ENCODE peak calls at places on chromosomes 3 and 15, in five cellular contexts. D is caudate nucleus, K is cortex of kidney, V is HTR-8/SVneo, X is neural crest cell. Y is an unnamed sample.

GRCh38 chr3:70431906-70432305 is 119.5 kb upstream of the MDFIC2 start:
- DNase-seq in V (no peak), X (no peak), K (no peak), D (no peak), Y (no peak)

GRCh38 chr15:41930221-41930866 is 36.5 kb upstream of the SPTBN5 start:
- DNase-seq in D (no peak), X (no peak), V (peak; percentile 88), K (no peak), Y (peak; percentile 79)

GRCh38 chr3:193959861-193960260 is 176.1 kb upstream of the HES1 start:
- DNase-seq in X (no peak), D (no peak), V (no peak), K (no peak), Y (no peak)

GRCh38 chr3:159798951-159799350 is 189.7 kb upstream of the IL12A start:
- DNase-seq in D (no peak), V (no peak), K (no peak), X (no peak), Y (no peak)

GRCh38 chr15:62110000-62110851 is 43.4 kb downstream of the C2CD4A start:
- DNase-seq in X (no peak), K (no peak), V (no peak), D (no peak), Y (peak; percentile 96)

GRCh38 chr3:99868438-99868723 is 50.7 kb downstream of the CMSS1 start:
- DNase-seq in D (no peak), K (no peak), X (no peak), V (no peak), Y (peak; percentile 44)

GRCh38 chr15:51444807-51445206 is 103.4 kb downstream of the GLDN start:
- DNase-seq in X (no peak), D (no peak), K (no peak), V (no peak), Y (no peak)

GRCh38 chr3:102354818-102355515 is 79.8 kb upstream of the ZPLD1 start:
- DNase-seq in V (no peak), K (no peak), D (no peak), X (no peak), Y (no peak)

GRCh38 chr3:79015854-79016253 is 751.9 kb downstream of the ROBO1 start:
- DNase-seq in X (no peak), K (no peak), V (no peak), D (no peak), Y (no peak)

GRCh38 chr3:155228636-155229035 is 64.8 kb downstream of the STRIT1 start:
- DNase-seq in D (no peak), X (no peak), V (no peak), K (no peak), Y (no peak)

GRCh38 chr3:194800014-194800413 is 114.3 kb downstream of the FAM43A start:
- DNase-seq in K (no peak), X (no peak), V (no peak), D (no peak), Y (no peak)

GRCh38 chr15:67049351-67050044 is 15.9 kb upstream of the SMAD3 start:
- DNase-seq in K (no peak), D (no peak), X (no peak), V (peak; percentile 56), Y (no peak)

GRCh38 chr3:145952541-145952940 is 208.4 kb downstream of the PLOD2 start:
- DNase-seq in K (no peak), D (no peak), X (no peak), V (no peak), Y (no peak)

GRCh38 chr15:36331531-36332275 is 247.7 kb upstream of the CDIN1 start:
- DNase-seq in K (no peak), D (no peak), V (no peak), X (no peak), Y (no peak)

GRCh38 chr15:51093488-51093864 is 1.2 kb downstream of the TNFAIP8L3 start:
- DNase-seq in V (no peak), D (no peak), K (no peak), X (no peak), Y (peak; percentile 47)

GRCh38 chr15:34047893-34048775 is 9.1 kb upstream of the AVEN start:
- DNase-seq in K (no peak), V (no peak), D (no peak), X (no peak), Y (no peak)

GRCh38 chr3:5264093-5264610 is 76.6 kb downstream of the EDEM1 start:
- DNase-seq in X (no peak), K (no peak), V (no peak), D (no peak), Y (no peak)

GRCh38 chr15:88704791-88705768 is 66.3 kb downstream of the ISG20 start:
- DNase-seq in V (no peak), K (no peak), D (no peak), X (no peak), Y (peak; percentile 12)

GRCh38 chr15:58070801-58071418 is 5.4 kb upstream of the ALDH1A2 start:
- DNase-seq in K (no peak), D (peak; percentile 28), V (peak; percentile 34), X (peak; percentile 80), Y (peak; percentile 70)

GRCh38 chr3:193794002-193794835 is 201.2 kb downstream of the OPA1 start:
- DNase-seq in V (no peak), D (no peak), K (no peak), X (no peak), Y (peak; percentile 49)

GRCh38 chr3:146065573-146066006 is 95.4 kb downstream of the PLOD2 start:
- DNase-seq in V (no peak), X (peak; percentile 20), D (no peak), K (no peak), Y (peak; percentile 78)

GRCh38 chr15:28885630-28886430 is at the start of gene APBA2:
- DNase-seq in D (no peak), X (peak; percentile 49), V (peak; percentile 23), K (no peak), Y (no peak)

GRCh38 chr3:125622381-125622788 is 27.1 kb upstream of the OSBPL11 start:
- DNase-seq in X (no peak), K (no peak), V (no peak), D (no peak), Y (no peak)

GRCh38 chr3:157427906-157428305 is 8.7 kb upstream of the PTX3 start:
- DNase-seq in V (no peak), D (no peak), X (no peak), K (no peak), Y (no peak)

GRCh38 chr15:70264014-70264492 is 166.3 kb upstream of the TLE3 start:
- DNase-seq in X (peak; percentile 38), D (no peak), K (no peak), V (no peak), Y (peak; percentile 13)

GRCh38 chr3:50150863-50151686 is 4.0 kb upstream of the SEMA3F start:
- DNase-seq in K (no peak), D (no peak), V (no peak), X (no peak), Y (no peak)

GRCh38 chr3:17478673-17479072 is 263.8 kb downstream of the TBC1D5 start:
- DNase-seq in D (no peak), K (no peak), X (no peak), V (no peak), Y (peak; percentile 2)

GRCh38 chr3:122415762-122416654 is at the start of gene WDR5B:
- DNase-seq in D (no peak), X (peak; percentile 98), V (peak; percentile 98), K (no peak), Y (peak; percentile 98)

GRCh38 chr3:184415229-184415517 is 35.3 kb downstream of the CHRD start:
- DNase-seq in D (no peak), V (no peak), K (no peak), X (no peak), Y (no peak)

GRCh38 chr3:194250104-194251002 is 100.8 kb downstream of the CPN2 start:
- DNase-seq in X (no peak), D (no peak), V (no peak), K (no peak), Y (no peak)

GRCh38 chr3:16378920-16379319 is 113.9 kb downstream of the OXNAD1 start:
- DNase-seq in K (no peak), D (no peak), X (no peak), V (no peak), Y (no peak)

Y was measured in dermis microvascular lymphatic vessel endothelial cell.